ENCODE peak calls at places on chromosome 12, in nine cellular contexts. X is NCI-H1092 treated with DMSO at 0.1 percent for 48 hours; B is NCI-H1105; V is GM23248; E is iPS DF 19.7; T is activated CD8-positive, alpha-beta T cell treated with anti-CD3 and anti-CD28 coated beads, Interleukin-2, amount 10 ng/mL, durations not matched to agents 7 days and 5 days; W is EL; H is activated CD4-positive, alpha-beta T cell treated with anti-CD3 and anti-CD28 coated beads for 48 hours; A is activated T-cell treated with anti-CD3 and anti-CD28 coated beads, Interleukin-2, amount 50 U/mL, for 72 hours. L is an unnamed sample.

GRCh38 chr12:1122803-1123202 is 131.8 kb downstream of the ERC1 start:
- DNase-seq in V (no peak), A (peak; percentile 16), T (peak; percentile 63), W (peak; percentile 5), E (no peak), B (no peak), X (no peak), H (no peak), L (no peak)

GRCh38 chr12:111394480-111394879 is 11.2 kb upstream of the SH2B3 start:
- DNase-seq in T (no peak), E (no peak), X (no peak), W (no peak), A (no peak), V (no peak), B (no peak), H (no peak), L (no peak)

GRCh38 chr12:1527789-1528188 is 66.6 kb downstream of the FBXL14 start:
- DNase-seq in E (no peak), H (no peak), T (no peak), B (no peak), V (peak; percentile 98), X (no peak), W (peak; percentile 98), A (no peak), L (no peak)

GRCh38 chr12:121942145-121942718 is 23.8 kb downstream of the CFAP251 start:
- DNase-seq in B (no peak), V (no peak), W (peak; percentile 64), H (no peak), E (no peak), X (no peak), T (no peak), A (no peak), L (no peak)

GRCh38 chr12:12992418-12993175 is 7.5 kb downstream of the HEBP1 start:
- DNase-seq in B (no peak), E (no peak), W (peak; percentile 90), A (no peak), X (no peak), H (no peak), V (peak; percentile 93), T (no peak), L (no peak)

GRCh38 chr12:70248916-70249315 is 5.7 kb downstream of the CNOT2 start:
- DNase-seq in X (no peak), A (no peak), E (no peak), H (no peak), W (no peak), T (no peak), B (no peak), V (peak; percentile 35), L (no peak)

GRCh38 chr12:41932470-41932991 is 212.1 kb downstream of the GXYLT1 start:
- DNase-seq in E (no peak), W (no peak), T (no peak), H (peak; percentile 6), V (peak; percentile 38), B (peak; percentile 98), A (no peak), X (peak; percentile 94), L (peak; percentile 66)

GRCh38 chr12:49043856-49044258 is 16.7 kb downstream of the KMT2D start:
- DNase-seq in X (no peak), V (peak; percentile 67), E (no peak), W (peak; percentile 45), H (peak; percentile 90), A (peak; percentile 80), T (peak; percentile 85), B (no peak), L (peak; percentile 96)

GRCh38 chr12:106769078-106769477 is 5.4 kb upstream of the RIC8B start:
- DNase-seq in X (no peak), T (no peak), V (peak; percentile 23), W (peak; percentile 66), E (no peak), B (no peak), H (no peak), A (no peak), L (peak; percentile 46)

L was measured in H1.